ENCODE peak calls at places on chromosomes 4 and X, in six cellular contexts. One of them, this sample, is unnamed. For H3K36me3, the result is how much of the 10 kb centered on the place peaks cover.

GRCh38 chr4:128454281-128455075 is 166.9 kb upstream of the PGRMC2 start:
- DNase-seq in tibial artery: peak
- DNase-seq in bronchial epithelial cell: peak
- DNase-seq in body of pancreas: peak
- DNase-seq in mucosa of descending colon: peak
- DNase-seq in neural progenitor cell: peak
- DNase-seq in this sample: peak

GRCh38 chrX:138858438-138858837 is 146.9 kb upstream of the FGF13 start:
- DNase-seq in tibial artery: no peak
- DNase-seq in bronchial epithelial cell: peak
- DNase-seq in body of pancreas: no peak
- DNase-seq in mucosa of descending colon: no peak
- DNase-seq in neural progenitor cell: no peak
- DNase-seq in this sample: no peak

GRCh38 chr4:40890199-40890598 is 140.4 kb downstream of the NSUN7 start:
- DNase-seq in tibial artery: no peak
- DNase-seq in bronchial epithelial cell: no peak
- DNase-seq in body of pancreas: no peak
- DNase-seq in mucosa of descending colon: no peak
- DNase-seq in neural progenitor cell: no peak
- DNase-seq in this sample: no peak

GRCh38 chr4:149269835-149270234 is 545.8 kb downstream of the IQCM start:
- DNase-seq in tibial artery: no peak
- DNase-seq in bronchial epithelial cell: no peak
- DNase-seq in body of pancreas: no peak
- DNase-seq in mucosa of descending colon: no peak
- DNase-seq in neural progenitor cell: no peak
- DNase-seq in this sample: no peak

GRCh38 chr4:168514249-168514852 is 17.5 kb downstream of the PALLD start:
- DNase-seq in tibial artery: no peak
- DNase-seq in bronchial epithelial cell: peak
- DNase-seq in body of pancreas: no peak
- DNase-seq in mucosa of descending colon: no peak
- DNase-seq in neural progenitor cell: peak
- DNase-seq in this sample: no peak

GRCh38 chr4:52910115-52910514 is 48.0 kb downstream of the RASL11B start:
- DNase-seq in tibial artery: no peak
- DNase-seq in bronchial epithelial cell: no peak
- DNase-seq in body of pancreas: no peak
- DNase-seq in mucosa of descending colon: no peak
- DNase-seq in neural progenitor cell: no peak
- DNase-seq in this sample: no peak

GRCh38 chr4:150619032-150619431 is 37.1 kb downstream of the MAB21L2 start:
- DNase-seq in tibial artery: no peak
- DNase-seq in bronchial epithelial cell: no peak
- DNase-seq in body of pancreas: no peak
- DNase-seq in mucosa of descending colon: no peak
- DNase-seq in neural progenitor cell: no peak
- DNase-seq in this sample: no peak

GRCh38 chr4:118237531-118237930 is 115.3 kb downstream of the PRSS12 start:
- DNase-seq in tibial artery: no peak
- DNase-seq in bronchial epithelial cell: no peak
- DNase-seq in body of pancreas: no peak
- DNase-seq in mucosa of descending colon: no peak
- DNase-seq in neural progenitor cell: no peak
- DNase-seq in this sample: no peak

GRCh38 chrX:43750248-43750676 is 94.2 kb downstream of the MAOA start:
- DNase-seq in tibial artery: peak
- DNase-seq in bronchial epithelial cell: peak
- DNase-seq in body of pancreas: peak
- DNase-seq in mucosa of descending colon: no peak
- DNase-seq in neural progenitor cell: peak
- DNase-seq in this sample: peak

GRCh38 chr4:677431-678293 is 3.3 kb downstream of the MYL5 start:
- DNase-seq in tibial artery: no peak
- DNase-seq in bronchial epithelial cell: peak
- DNase-seq in body of pancreas: peak
- DNase-seq in mucosa of descending colon: peak
- DNase-seq in neural progenitor cell: no peak
- DNase-seq in this sample: no peak

DNA sequence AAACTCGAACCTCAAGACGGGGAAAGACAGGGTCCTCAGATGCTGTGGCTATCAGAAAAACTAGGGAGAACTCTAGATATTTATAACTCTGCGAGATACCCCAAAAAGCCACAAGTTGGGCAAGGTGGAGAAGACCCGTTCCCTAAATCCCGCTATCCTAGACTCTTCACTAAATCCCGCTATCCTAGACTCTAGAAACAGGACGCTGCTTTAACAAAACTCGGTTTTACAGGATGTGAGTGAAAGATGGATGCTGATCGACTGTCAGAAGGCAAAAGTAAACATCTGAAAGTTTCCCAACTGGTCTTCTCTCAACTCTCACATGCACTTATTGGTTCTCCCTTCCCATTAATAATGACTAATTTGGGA is 270 bp downstream of the DNAAF6 start:
- DNase-seq in tibial artery: no peak
- DNase-seq in bronchial epithelial cell: no peak
- DNase-seq in body of pancreas: no peak
- DNase-seq in mucosa of descending colon: no peak
- DNase-seq in neural progenitor cell: no peak
- DNase-seq in this sample: no peak
- H3K4me3 ChIP-seq in tibial artery: no peak
- H3K4me3 ChIP-seq in bronchial epithelial cell: no peak
- H3K4me3 ChIP-seq in body of pancreas: no peak
- H3K4me3 ChIP-seq in mucosa of descending colon: no peak
- H3K4me3 ChIP-seq in neural progenitor cell: no peak
- H3K4me3 ChIP-seq in this sample: no peak

GRCh38 chrX:53379008-53379710 is 43.3 kb downstream of the SMC1A start:
- DNase-seq in tibial artery: no peak
- DNase-seq in bronchial epithelial cell: no peak
- DNase-seq in body of pancreas: no peak
- DNase-seq in mucosa of descending colon: no peak
- DNase-seq in neural progenitor cell: no peak
- DNase-seq in this sample: no peak

GRCh38 chrX:53383376-53384087 is 38.9 kb downstream of the SMC1A start:
- DNase-seq in tibial artery: no peak
- DNase-seq in bronchial epithelial cell: peak
- DNase-seq in body of pancreas: no peak
- DNase-seq in mucosa of descending colon: no peak
- DNase-seq in neural progenitor cell: no peak
- DNase-seq in this sample: no peak

GRCh38 chrX:53377464-53377863 is 45.0 kb downstream of the SMC1A start:
- DNase-seq in tibial artery: no peak
- DNase-seq in bronchial epithelial cell: no peak
- DNase-seq in body of pancreas: no peak
- DNase-seq in mucosa of descending colon: no peak
- DNase-seq in neural progenitor cell: no peak
- DNase-seq in this sample: no peak

GRCh38 chrX:53374923-53375322 is 47.5 kb downstream of the SMC1A start:
- DNase-seq in tibial artery: no peak
- DNase-seq in bronchial epithelial cell: no peak
- DNase-seq in body of pancreas: no peak
- DNase-seq in mucosa of descending colon: no peak
- DNase-seq in neural progenitor cell: no peak
- DNase-seq in this sample: no peak

GRCh38 chrX:53379747-53380146 is 42.7 kb downstream of the SMC1A start:
- DNase-seq in tibial artery: no peak
- DNase-seq in bronchial epithelial cell: no peak
- DNase-seq in body of pancreas: no peak
- DNase-seq in mucosa of descending colon: no peak
- DNase-seq in neural progenitor cell: no peak
- DNase-seq in this sample: no peak
- H3K36me3 ChIP-seq in tibial artery: half or more
- H3K36me3 ChIP-seq in bronchial epithelial cell: under half
- H3K36me3 ChIP-seq in body of pancreas: under half
- H3K36me3 ChIP-seq in mucosa of descending colon: under half
- H3K36me3 ChIP-seq in neural progenitor cell: under half
- H3K36me3 ChIP-seq in this sample: under half

GRCh38 chr4:112514449-112515277 is 1.3 kb downstream of the NEUROG2 start:
- DNase-seq in tibial artery: no peak
- DNase-seq in bronchial epithelial cell: no peak
- DNase-seq in body of pancreas: no peak
- DNase-seq in mucosa of descending colon: no peak
- DNase-seq in neural progenitor cell: peak
- DNase-seq in this sample: no peak

GRCh38 chr4:112516401-112517066 is 554 bp upstream of the NEUROG2 start:
- DNase-seq in tibial artery: no peak
- DNase-seq in bronchial epithelial cell: no peak
- DNase-seq in body of pancreas: no peak
- DNase-seq in mucosa of descending colon: no peak
- DNase-seq in neural progenitor cell: peak
- DNase-seq in this sample: no peak

GRCh38 chr4:112515278-112516075 is 503 bp downstream of the NEUROG2 start:
- DNase-seq in tibial artery: no peak
- DNase-seq in bronchial epithelial cell: no peak
- DNase-seq in body of pancreas: peak
- DNase-seq in mucosa of descending colon: peak
- DNase-seq in neural progenitor cell: peak
- DNase-seq in this sample: no peak

GRCh38 chr4:112516076-112516385 is at the start of gene NEUROG2:
- DNase-seq in tibial artery: no peak
- DNase-seq in bronchial epithelial cell: no peak
- DNase-seq in body of pancreas: no peak
- DNase-seq in mucosa of descending colon: no peak
- DNase-seq in neural progenitor cell: no peak
- DNase-seq in this sample: no peak

GRCh38 chr4:112514079-112514448 is 1.9 kb downstream of the NEUROG2 start:
- DNase-seq in tibial artery: no peak
- DNase-seq in bronchial epithelial cell: no peak
- DNase-seq in body of pancreas: no peak
- DNase-seq in mucosa of descending colon: no peak
- DNase-seq in neural progenitor cell: peak
- DNase-seq in this sample: no peak
- H3K4me3 ChIP-seq in tibial artery: no peak
- H3K4me3 ChIP-seq in bronchial epithelial cell: no peak
- H3K4me3 ChIP-seq in body of pancreas: no peak
- H3K4me3 ChIP-seq in mucosa of descending colon: no peak
- H3K4me3 ChIP-seq in neural progenitor cell: peak
- H3K4me3 ChIP-seq in this sample: no peak

GRCh38 chr4:68337522-68337921 is 12.4 kb downstream of the YTHDC1 start:
- DNase-seq in tibial artery: no peak
- DNase-seq in bronchial epithelial cell: no peak
- DNase-seq in body of pancreas: no peak
- DNase-seq in mucosa of descending colon: no peak
- DNase-seq in neural progenitor cell: no peak
- DNase-seq in this sample: no peak

GRCh38 chr4:68338625-68339024 is 11.3 kb downstream of the YTHDC1 start:
- DNase-seq in tibial artery: no peak
- DNase-seq in bronchial epithelial cell: no peak
- DNase-seq in body of pancreas: no peak
- DNase-seq in mucosa of descending colon: no peak
- DNase-seq in neural progenitor cell: no peak
- DNase-seq in this sample: no peak

GRCh38 chr4:68342139-68342538 is 7.8 kb downstream of the YTHDC1 start:
- DNase-seq in tibial artery: no peak
- DNase-seq in bronchial epithelial cell: peak
- DNase-seq in body of pancreas: no peak
- DNase-seq in mucosa of descending colon: no peak
- DNase-seq in neural progenitor cell: peak
- DNase-seq in this sample: peak

GRCh38 chr4:68337004-68337403 is 12.9 kb downstream of the YTHDC1 start:
- DNase-seq in tibial artery: no peak
- DNase-seq in bronchial epithelial cell: no peak
- DNase-seq in body of pancreas: no peak
- DNase-seq in mucosa of descending colon: no peak
- DNase-seq in neural progenitor cell: no peak
- DNase-seq in this sample: no peak

DNA sequence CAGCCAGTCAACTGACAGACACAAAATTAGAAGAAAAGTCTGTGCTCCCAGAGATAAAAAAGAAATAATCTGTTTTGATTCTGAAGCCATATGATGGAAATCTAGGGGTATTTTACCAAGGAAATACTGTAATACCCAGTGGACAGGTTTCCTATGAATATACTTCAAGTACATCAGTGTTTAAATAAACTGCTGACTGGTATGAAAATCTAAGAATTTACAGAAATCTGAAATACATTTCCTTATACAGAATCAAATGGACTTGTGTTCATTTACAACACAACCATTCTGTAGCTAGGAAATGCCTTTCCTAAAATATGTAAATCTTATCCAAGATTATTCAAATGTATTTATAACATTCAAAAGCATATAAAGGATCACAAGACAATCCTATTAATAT is 13.4 kb downstream of the YTHDC1 start:
- DNase-seq in tibial artery: no peak
- DNase-seq in bronchial epithelial cell: no peak
- DNase-seq in body of pancreas: no peak
- DNase-seq in mucosa of descending colon: no peak
- DNase-seq in neural progenitor cell: no peak
- DNase-seq in this sample: no peak
- H3K36me3 ChIP-seq in tibial artery: half or more
- H3K36me3 ChIP-seq in bronchial epithelial cell: under half
- H3K36me3 ChIP-seq in body of pancreas: under half
- H3K36me3 ChIP-seq in mucosa of descending colon: under half
- H3K36me3 ChIP-seq in neural progenitor cell: under half
- H3K36me3 ChIP-seq in this sample: under half

GRCh38 chrX:7156879-7157278 is 8.9 kb upstream of the PUDP start:
- DNase-seq in tibial artery: no peak
- DNase-seq in bronchial epithelial cell: no peak
- DNase-seq in body of pancreas: no peak
- DNase-seq in mucosa of descending colon: no peak
- DNase-seq in neural progenitor cell: no peak
- DNase-seq in this sample: no peak
- H3K4me3 ChIP-seq in tibial artery: no peak
- H3K4me3 ChIP-seq in bronchial epithelial cell: no peak
- H3K4me3 ChIP-seq in body of pancreas: no peak
- H3K4me3 ChIP-seq in mucosa of descending colon: no peak
- H3K4me3 ChIP-seq in neural progenitor cell: no peak
- H3K4me3 ChIP-seq in this sample: no peak

DNA sequence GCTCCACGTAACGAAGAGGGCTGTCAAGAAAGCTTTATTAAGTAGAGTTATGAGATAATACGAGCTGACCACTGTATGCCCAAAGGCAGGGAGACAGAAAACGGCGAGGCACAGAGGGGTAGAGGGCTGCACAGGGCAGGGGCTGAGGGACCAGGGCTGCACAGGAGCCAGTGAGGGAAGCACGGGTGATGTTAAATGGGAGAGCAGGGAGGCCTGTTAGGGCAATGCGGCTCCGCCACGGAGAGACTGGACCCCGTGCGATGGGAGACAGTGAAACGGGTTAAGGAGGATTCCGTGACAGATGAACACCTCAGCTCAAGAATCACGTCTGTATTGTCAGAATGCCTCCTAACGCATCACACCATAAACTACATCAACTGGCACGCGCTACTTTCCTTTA is 25.1 kb downstream of the FAT1 start:
- DNase-seq in tibial artery: no peak
- DNase-seq in bronchial epithelial cell: no peak
- DNase-seq in body of pancreas: no peak
- DNase-seq in mucosa of descending colon: no peak
- DNase-seq in neural progenitor cell: no peak
- DNase-seq in this sample: no peak
- H3K36me3 ChIP-seq in tibial artery: under half
- H3K36me3 ChIP-seq in bronchial epithelial cell: under half
- H3K36me3 ChIP-seq in body of pancreas: under half
- H3K36me3 ChIP-seq in mucosa of descending colon: under half
- H3K36me3 ChIP-seq in neural progenitor cell: under half
- H3K36me3 ChIP-seq in this sample: under half

This sample was measured in BJ.